ENCODE peak calls at places on chromosomes 2 and 18, in ten cellular contexts. K, Q, H, I, O, V, C, S, R and N are unnamed samples.

GRCh38 chr2:159195719-159196118 is 90.8 kb downstream of the WDSUB1 start:
- DNase-seq in K (no peak), Q (no peak), H (no peak), I (no peak), O (no peak), V (no peak), C (no peak), S (no peak), R (no peak), N (no peak)

GRCh38 chr2:101120124-101120996 is 30.8 kb downstream of the TBC1D8 start:
- DNase-seq in K (no peak), Q (peak), H (peak), I (peak), O (peak), V (no peak), C (peak), S (peak), R (peak), N (peak)

GRCh38 chr18:59267511-59268126 is 5.6 kb downstream of the RAX start:
- DNase-seq in K (no peak), Q (no peak), H (no peak), I (no peak), O (no peak), V (peak), C (no peak), S (no peak), R (no peak), N (no peak)

GRCh38 chr2:10665833-10666232 is 23.9 kb downstream of the NOL10 start:
- DNase-seq in K (no peak), Q (no peak), H (no peak), I (no peak), O (no peak), V (no peak), C (no peak), S (no peak), R (no peak), N (no peak)

GRCh38 chr2:190837417-190837816 is 43.2 kb upstream of the GLS start:
- DNase-seq in K (no peak), Q (no peak), H (peak), I (no peak), O (peak), V (no peak), C (peak), S (no peak), R (no peak), N (peak)

GRCh38 chr2:230987137-230988020 is 8.5 kb upstream of the SPATA3 start:
- DNase-seq in K (peak), Q (peak), H (peak), I (peak), O (peak), V (peak), C (peak), S (peak), R (peak), N (peak)

GRCh38 chr2:58794103-58794502 is 553.0 kb upstream of the FANCL start:
- DNase-seq in K (no peak), Q (no peak), H (no peak), I (no peak), O (no peak), V (no peak), C (no peak), S (no peak), R (no peak), N (no peak)

GRCh38 chr2:70873541-70873940 is 37.9 kb upstream of the CD207 start:
- DNase-seq in K (no peak), Q (no peak), H (no peak), I (no peak), O (no peak), V (no peak), C (no peak), S (no peak), R (no peak), N (no peak)

GRCh38 chr2:206443735-206444527 is 599 bp downstream of the ADAM23 start:
- DNase-seq in K (peak), Q (no peak), H (peak), I (peak), O (peak), V (peak), C (peak), S (no peak), R (no peak), N (no peak)

GRCh38 chr2:600542-601386 is 76.4 kb downstream of the TMEM18 start:
- DNase-seq in K (no peak), Q (no peak), H (no peak), I (no peak), O (no peak), V (no peak), C (no peak), S (no peak), R (no peak), N (no peak)

GRCh38 chr2:120108049-120108448 is 95.2 kb downstream of the EPB41L5 start:
- DNase-seq in K (no peak), Q (peak), H (peak), I (no peak), O (peak), V (no peak), C (peak), S (no peak), R (no peak), N (peak)

GRCh38 chr2:43507137-43507536 is 88.7 kb downstream of the THADA start:
- DNase-seq in K (no peak), Q (no peak), H (no peak), I (no peak), O (peak), V (no peak), C (no peak), S (no peak), R (no peak), N (no peak)

GRCh38 chr2:23425886-23426283 is 40.9 kb downstream of the KLHL29 start:
- DNase-seq in K (no peak), Q (no peak), H (no peak), I (no peak), O (no peak), V (no peak), C (peak), S (no peak), R (no peak), N (no peak)

GRCh38 chr2:16475581-16475980 is 190.1 kb downstream of the CYRIA start:
- DNase-seq in K (no peak), Q (no peak), H (no peak), I (no peak), O (no peak), V (no peak), C (no peak), S (no peak), R (no peak), N (no peak)

GRCh38 chr2:84309281-84309680 is 149.8 kb downstream of the SUCLG1 start:
- DNase-seq in K (no peak), Q (no peak), H (no peak), I (no peak), O (no peak), V (no peak), C (no peak), S (no peak), R (no peak), N (no peak)

GRCh38 chr18:76374330-76375281 is 120.4 kb downstream of the ZNF516 start:
- DNase-seq in K (no peak), Q (no peak), H (no peak), I (peak), O (no peak), V (no peak), C (no peak), S (no peak), R (peak), N (no peak)

GRCh38 chr2:119333360-119333759 is 33.3 kb downstream of the C2orf76 start:
- DNase-seq in K (no peak), Q (no peak), H (no peak), I (no peak), O (peak), V (no peak), C (peak), S (no peak), R (no peak), N (no peak)

GRCh38 chr18:58593930-58594329 is 35.0 kb downstream of the ALPK2 start:
- DNase-seq in K (no peak), Q (no peak), H (no peak), I (no peak), O (no peak), V (no peak), C (peak), S (no peak), R (no peak), N (peak)

GRCh38 chr2:69683170-69683971 is 39.8 kb upstream of the AAK1 start:
- DNase-seq in K (no peak), Q (peak), H (peak), I (no peak), O (peak), V (no peak), C (peak), S (no peak), R (no peak), N (peak)

GRCh38 chr2:11669454-11670291 is at the start of gene NTSR2:
- DNase-seq in K (peak), Q (peak), H (peak), I (no peak), O (no peak), V (peak), C (peak), S (no peak), R (no peak), N (peak)

GRCh38 chr2:149921911-149922616 is 334.5 kb upstream of the MMADHC start:
- DNase-seq in K (no peak), Q (no peak), H (no peak), I (no peak), O (peak), V (no peak), C (peak), S (no peak), R (no peak), N (no peak)

GRCh38 chr2:160695402-160696060 is 201.9 kb upstream of the RBMS1 start:
- DNase-seq in K (no peak), Q (peak), H (peak), I (no peak), O (peak), V (no peak), C (peak), S (no peak), R (no peak), N (peak)

GRCh38 chr2:161005170-161005569 is 155.1 kb upstream of the TANK start:
- DNase-seq in K (no peak), Q (no peak), H (no peak), I (peak), O (peak), V (no peak), C (no peak), S (no peak), R (no peak), N (no peak)

GRCh38 chr2:207015901-207016300 is 76.6 kb downstream of the CPO start:
- DNase-seq in K (no peak), Q (no peak), H (no peak), I (no peak), O (no peak), V (no peak), C (no peak), S (no peak), R (no peak), N (peak)

GRCh38 chr2:85804583-85804982 is 50.8 kb downstream of the ATOH8 start:
- DNase-seq in K (no peak), Q (no peak), H (no peak), I (peak), O (peak), V (peak), C (no peak), S (no peak), R (no peak), N (peak)

GRCh38 chr2:173584000-173584399 is 229.3 kb downstream of the CDCA7 start:
- DNase-seq in K (no peak), Q (no peak), H (no peak), I (no peak), O (no peak), V (no peak), C (no peak), S (no peak), R (no peak), N (no peak)

GRCh38 chr2:60353863-60354262 is 199.6 kb downstream of the BCL11A start:
- DNase-seq in K (no peak), Q (no peak), H (no peak), I (peak), O (no peak), V (no peak), C (no peak), S (no peak), R (no peak), N (no peak)

GRCh38 chr2:9423922-9424272 is 443 bp downstream of the CPSF3 start:
- DNase-seq in K (no peak), Q (no peak), H (peak), I (peak), O (peak), V (peak), C (peak), S (no peak), R (no peak), N (peak)

GRCh38 chr2:133389569-133389968 is 178.7 kb downstream of the NCKAP5 start:
- DNase-seq in K (no peak), Q (no peak), H (no peak), I (no peak), O (no peak), V (no peak), C (no peak), S (no peak), R (no peak), N (no peak)

GRCh38 chr2:20093263-20094141 is 42.1 kb upstream of the LAPTM4A start:
- DNase-seq in K (peak), Q (peak), H (peak), I (peak), O (peak), V (peak), C (peak), S (peak), R (no peak), N (peak)

GRCh38 chr2:150832686-150833085 is 345.2 kb upstream of the RND3 start:
- DNase-seq in K (no peak), Q (no peak), H (no peak), I (no peak), O (no peak), V (no peak), C (peak), S (no peak), R (no peak), N (no peak)

GRCh38 chr2:85143463-85144082 is 10.4 kb downstream of the TCF7L1 start:
- DNase-seq in K (no peak), Q (no peak), H (no peak), I (no peak), O (no peak), V (no peak), C (no peak), S (no peak), R (no peak), N (no peak)

GRCh38 chr18:46385124-46385523 is 271.9 kb downstream of the LOXHD1 start:
- DNase-seq in K (no peak), Q (no peak), H (no peak), I (no peak), O (no peak), V (no peak), C (no peak), S (no peak), R (no peak), N (no peak)

GRCh38 chr2:41906325-41906700 is 141.5 kb upstream of the PKDCC start:
- DNase-seq in K (no peak), Q (no peak), H (peak), I (no peak), O (no peak), V (no peak), C (peak), S (no peak), R (no peak), N (no peak)

GRCh38 chr2:209368924-209369323 is 54.9 kb upstream of the MAP2 start:
- DNase-seq in K (no peak), Q (peak), H (peak), I (no peak), O (peak), V (no peak), C (peak), S (no peak), R (peak), N (peak)

GRCh38 chr2:124542932-124543640 is 518.0 kb downstream of the CNTNAP5 start:
- DNase-seq in K (no peak), Q (no peak), H (no peak), I (no peak), O (no peak), V (no peak), C (no peak), S (no peak), R (no peak), N (no peak)

GRCh38 chr2:108414256-108414876 is 34.6 kb upstream of the GCC2 start:
- DNase-seq in K (no peak), Q (no peak), H (no peak), I (no peak), O (peak), V (no peak), C (peak), S (no peak), R (no peak), N (peak)

GRCh38 chr18:14093526-14093925 is 38.7 kb downstream of the ZNF519 start:
- DNase-seq in K (no peak), Q (no peak), H (no peak), I (no peak), O (no peak), V (no peak), C (no peak), S (no peak), R (no peak), N (no peak)
- H3K4me3 ChIP-seq in K (no peak), Q (no peak), H (no peak), I (no peak), O (no peak), V (no peak), C (no peak), S (no peak), R (no peak), N (no peak)

GRCh38 chr2:235300368-235301201 is 193.3 kb upstream of the AGAP1 start:
- DNase-seq in K (peak), Q (no peak), H (peak), I (no peak), O (no peak), V (no peak), C (peak), S (no peak), R (no peak), N (peak)
- TF ChIP-seq CTCF in K (no peak), Q (no peak), H (no peak), I (no peak), O (no peak), V (no peak), C (no peak), S (no peak), R (no peak), N (no peak)

DNA sequence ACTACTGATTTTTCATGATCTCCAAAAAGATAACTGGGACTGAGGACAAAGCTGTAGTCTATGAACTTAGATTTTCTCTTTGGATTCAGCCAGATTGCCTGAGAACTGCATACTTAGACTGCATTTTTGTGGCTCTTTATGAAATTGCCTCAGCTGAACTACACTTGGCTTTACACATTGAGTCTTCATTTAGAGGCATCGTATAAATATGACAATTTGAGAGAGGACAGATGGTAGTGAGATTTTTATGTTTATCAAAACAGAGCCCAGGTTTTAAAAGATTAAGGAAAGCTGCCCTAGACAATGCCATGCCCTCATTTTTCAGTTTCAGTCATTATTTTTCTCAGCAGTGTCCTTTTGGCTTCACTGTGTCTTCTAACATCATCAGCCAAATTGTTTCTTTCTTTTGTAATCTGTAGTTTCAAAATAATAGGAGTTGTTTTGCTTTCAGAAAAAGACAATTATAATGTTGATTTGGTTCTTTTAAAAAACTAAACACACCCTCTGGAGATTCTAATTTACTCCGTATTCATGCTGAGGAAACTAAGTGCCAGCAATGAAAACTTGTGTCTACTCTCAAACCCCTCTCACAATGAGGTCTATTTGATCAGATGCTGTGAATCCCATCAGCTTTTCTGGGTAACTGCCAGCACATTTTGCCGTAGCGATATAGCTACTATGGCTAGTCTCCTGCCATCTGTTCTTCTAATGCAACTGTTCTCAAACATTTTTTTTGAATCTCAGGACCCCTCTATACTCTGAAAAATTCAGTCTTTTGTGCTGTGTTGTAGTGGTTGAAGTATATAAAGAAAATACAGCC is 46.2 kb downstream of the TWSG1 start:
- DNase-seq in K (no peak), Q (no peak), H (peak), I (no peak), O (no peak), V (no peak), C (peak), S (no peak), R (no peak), N (peak)
- H3K4me3 ChIP-seq in K (no peak), Q (no peak), H (no peak), I (no peak), O (no peak), V (no peak), C (no peak), S (no peak), R (no peak), N (no peak)

DNA sequence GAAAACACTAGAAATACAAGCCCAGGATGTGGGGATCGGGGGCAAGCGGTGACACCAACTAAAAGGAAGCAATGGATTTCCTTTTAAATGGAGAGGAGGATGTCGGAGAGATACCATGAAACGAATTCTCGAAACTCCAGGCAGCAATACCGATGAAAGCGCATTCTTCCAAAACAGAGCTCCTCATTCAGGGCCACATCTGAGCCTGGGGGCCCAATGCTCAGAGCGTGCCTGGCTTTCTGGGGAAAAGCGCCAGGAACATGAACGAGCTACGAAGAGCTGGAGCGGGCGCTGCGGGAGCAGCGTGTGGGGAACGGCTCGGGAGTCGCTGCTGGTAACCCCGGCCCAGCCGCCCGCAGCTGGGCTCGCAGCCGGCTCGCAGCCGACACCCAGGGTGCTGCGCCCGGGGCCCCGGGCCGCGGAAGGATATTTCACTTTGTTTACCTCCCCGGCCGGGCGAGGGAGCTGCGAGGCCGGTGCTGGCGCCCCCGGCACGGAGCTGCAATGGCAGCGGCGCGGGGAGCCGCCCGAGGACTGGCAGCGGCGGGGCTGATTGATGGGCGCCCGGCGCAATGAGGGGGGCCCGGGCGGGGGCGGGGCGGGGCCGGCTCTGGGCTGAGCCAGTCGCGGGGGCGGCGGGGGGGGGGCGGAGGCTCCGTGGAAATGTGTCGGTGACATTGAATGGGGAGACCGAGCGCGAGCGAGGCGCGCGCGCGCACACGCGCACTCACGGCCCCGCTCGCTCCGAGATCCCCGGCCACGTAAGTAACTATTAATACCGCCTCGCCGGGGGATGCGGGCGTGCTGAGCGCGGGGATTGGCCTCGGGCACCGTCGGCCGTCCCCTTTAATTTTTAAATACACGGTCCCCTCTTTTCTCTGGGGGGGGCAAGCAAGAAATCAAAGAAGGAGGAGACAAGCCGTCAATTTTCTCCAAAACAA is at the start of gene TRIB2:
- DNase-seq in K (peak), Q (peak), H (peak), I (peak), O (peak), V (peak), C (peak), S (peak), R (peak), N (peak)
- TF ChIP-seq CTCF in K (no peak), Q (no peak), H (no peak), I (peak), O (peak), V (no peak), C (peak), S (peak), R (no peak), N (no peak)

DNA sequence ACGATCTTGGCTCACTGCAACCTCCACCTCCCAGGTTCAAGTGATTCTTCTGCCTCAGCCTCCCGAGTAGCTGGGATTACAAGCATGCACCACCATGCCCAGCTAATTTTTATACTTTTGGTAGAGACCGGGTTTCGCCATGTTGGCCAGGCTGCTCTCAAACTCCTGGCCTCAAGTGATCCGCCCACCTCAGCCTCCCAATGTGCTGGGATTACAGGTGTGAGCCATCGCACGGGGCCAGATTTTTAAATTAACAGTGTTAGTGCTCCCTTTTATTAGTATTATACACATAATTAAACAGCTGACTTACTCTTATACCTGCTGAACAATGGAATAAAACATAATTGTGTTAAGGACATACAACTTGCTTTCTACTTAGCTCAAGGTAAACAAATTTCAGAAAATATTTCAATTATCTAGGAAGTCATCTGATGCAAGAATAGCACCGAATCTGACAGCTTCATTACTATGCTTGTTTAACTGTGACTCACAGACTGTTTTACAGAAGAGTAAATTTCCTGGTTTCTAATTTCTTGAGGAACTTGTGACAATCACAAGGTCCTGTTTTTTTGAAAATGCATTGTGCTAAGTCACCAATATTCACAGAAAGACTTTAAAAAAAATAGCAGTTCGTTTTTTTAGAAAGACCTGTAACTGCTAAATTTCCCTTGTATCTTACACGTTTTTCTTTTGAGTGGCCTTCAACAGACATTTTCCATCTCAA is 51.2 kb downstream of the SPIRE1 start:
- DNase-seq in K (no peak), Q (no peak), H (peak), I (no peak), O (peak), V (no peak), C (peak), S (no peak), R (no peak), N (peak)
- H3K4me3 ChIP-seq in K (no peak), Q (no peak), H (no peak), I (no peak), O (peak), V (no peak), C (no peak), S (no peak), R (no peak), N (no peak)